ENCODE peak calls at places on chromosomes 1 and 21, in five cellular contexts. P is neural crest cell, O is HFFc6, I is BE2C, H is endodermal cell. C is an unnamed sample.
A peak's percentile ranks its signal among the peaks of the same experiment; 100 is the strongest.

GRCh38 chr21:44370027-44370735 is 16.8 kb downstream of the TRPM2 start:
- DNase-seq in P (peak; percentile 45), O (peak; percentile 9), I (peak; percentile 36), H (peak; percentile 88), C (peak; percentile 62)

GRCh38 chr1:153538315-153538821 is 2.4 kb downstream of the S100A5 start:
- DNase-seq in P (no peak), O (peak; percentile 62), I (peak; percentile 82), H (peak; percentile 89), C (peak; percentile 49)

GRCh38 chr21:42983102-42983501 is 8.7 kb downstream of the PKNOX1 start:
- DNase-seq in P (no peak), O (no peak), I (no peak), H (no peak), C (no peak)

GRCh38 chr1:216815239-216815955 is 92.2 kb upstream of the ESRRG start:
- DNase-seq in P (no peak), O (no peak), I (no peak), H (no peak), C (peak; percentile 60)

GRCh38 chr1:55089683-55090082 is 50.3 kb downstream of the PCSK9 start:
- DNase-seq in P (no peak), O (peak; percentile 8), I (no peak), H (no peak), C (no peak)

GRCh38 chr21:32415451-32415850 is 2.9 kb downstream of the EVA1C start:
- DNase-seq in P (no peak), O (no peak), I (no peak), H (no peak), C (peak; percentile 60)

GRCh38 chr1:206856674-206857464 is 8.6 kb upstream of the IL20 start:
- DNase-seq in P (no peak), O (no peak), I (no peak), H (peak; percentile 64), C (no peak)

GRCh38 chr21:29148535-29148934 is 18.1 kb downstream of the MAP3K7CL start:
- DNase-seq in P (no peak), O (peak; percentile 64), I (no peak), H (no peak), C (no peak)

GRCh38 chr1:218865591-218865990 is 308.1 kb upstream of the LYPLAL1 start:
- DNase-seq in P (no peak), O (no peak), I (no peak), H (no peak), C (no peak)

GRCh38 chr1:56548566-56548965 is 30.8 kb downstream of the PLPP3 start:
- DNase-seq in P (no peak), O (no peak), I (no peak), H (no peak), C (no peak)

GRCh38 chr1:151418048-151418447 is 18.7 kb downstream of the PSMB4 start:
- DNase-seq in P (no peak), O (no peak), I (no peak), H (no peak), C (no peak)

GRCh38 chr1:211741116-211741515 is 65.7 kb upstream of the NEK2 start:
- DNase-seq in P (no peak), O (no peak), I (no peak), H (peak; percentile 49), C (no peak)

GRCh38 chr1:225774276-225775147 is 3.1 kb upstream of the SRP9 start:
- DNase-seq in P (no peak), O (no peak), I (no peak), H (no peak), C (no peak)

GRCh38 chr1:151061012-151061401 is 810 bp downstream of the MLLT11 start:
- DNase-seq in P (no peak), O (no peak), I (peak; percentile 66), H (peak; percentile 62), C (peak; percentile 64)

GRCh38 chr1:94707321-94708298 is 112.5 kb upstream of the SLC44A3 start:
- DNase-seq in P (no peak), O (no peak), I (no peak), H (peak; percentile 45), C (no peak)

GRCh38 chr1:223116950-223117349 is 26.1 kb downstream of the TLR5 start:
- DNase-seq in P (no peak), O (no peak), I (no peak), H (no peak), C (no peak)

GRCh38 chr1:3677411-3677944 is 25.2 kb downstream of the TP73 start:
- DNase-seq in P (no peak), O (no peak), I (no peak), H (no peak), C (peak; percentile 5)

GRCh38 chr1:3675436-3675835 is 23.1 kb downstream of the TP73 start:
- DNase-seq in P (no peak), O (no peak), I (no peak), H (peak; percentile 66), C (peak; percentile 19)

GRCh38 chr1:3679098-3679555 is 26.8 kb downstream of the TP73 start:
- DNase-seq in P (no peak), O (no peak), I (no peak), H (no peak), C (no peak)

GRCh38 chr1:3678361-3679097 is 26.2 kb downstream of the TP73 start:
- DNase-seq in P (no peak), O (no peak), I (no peak), H (peak; percentile 87), C (peak; percentile 17)

DNA sequence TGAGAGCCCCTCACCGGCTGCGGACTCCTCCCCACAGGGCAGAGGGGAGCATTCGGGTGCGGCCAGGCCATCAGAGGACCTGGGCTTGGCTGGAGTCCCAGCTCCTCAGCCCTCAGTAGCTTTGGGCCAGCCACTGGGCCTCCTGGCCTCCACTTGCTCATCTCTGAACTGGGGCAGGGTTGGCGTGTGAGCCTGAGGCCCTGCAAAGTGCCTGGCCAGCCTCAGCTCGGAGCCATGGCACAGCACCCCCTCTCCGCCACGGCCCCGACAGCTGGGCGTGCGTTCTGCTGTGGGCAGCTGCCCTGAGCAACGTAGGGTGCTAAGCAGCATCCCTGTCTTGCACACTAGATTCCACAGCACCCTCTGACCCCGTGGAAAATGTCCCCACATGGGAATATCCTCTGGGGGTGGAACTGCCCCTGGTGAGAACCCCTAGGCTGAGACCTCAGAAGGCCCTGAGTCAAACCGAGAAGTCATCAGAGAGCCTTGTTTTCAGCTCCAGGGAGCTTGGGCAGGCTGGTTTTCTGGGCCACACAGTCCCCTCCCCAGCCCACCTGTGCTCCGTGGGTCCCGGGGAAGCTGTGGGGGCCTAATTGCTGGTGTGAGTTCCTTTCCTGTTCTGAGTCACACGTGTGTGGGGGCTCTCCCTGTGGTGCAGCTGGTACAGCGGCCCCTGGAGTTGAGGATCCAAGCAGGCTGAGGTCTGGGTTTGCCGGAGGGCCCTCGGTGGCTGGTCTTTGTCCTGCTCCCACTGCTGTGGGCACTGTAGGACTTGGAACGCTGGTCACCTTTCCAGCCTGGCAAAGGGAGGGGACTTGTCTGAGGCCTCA is 24.5 kb downstream of the TP73 start:
- DNase-seq in P (no peak), O (no peak), I (no peak), H (no peak), C (peak; percentile 19)
- TF ChIP-seq CTCF in P (no peak), O (no peak), I (no peak), H (no peak), C (no peak)

DNA sequence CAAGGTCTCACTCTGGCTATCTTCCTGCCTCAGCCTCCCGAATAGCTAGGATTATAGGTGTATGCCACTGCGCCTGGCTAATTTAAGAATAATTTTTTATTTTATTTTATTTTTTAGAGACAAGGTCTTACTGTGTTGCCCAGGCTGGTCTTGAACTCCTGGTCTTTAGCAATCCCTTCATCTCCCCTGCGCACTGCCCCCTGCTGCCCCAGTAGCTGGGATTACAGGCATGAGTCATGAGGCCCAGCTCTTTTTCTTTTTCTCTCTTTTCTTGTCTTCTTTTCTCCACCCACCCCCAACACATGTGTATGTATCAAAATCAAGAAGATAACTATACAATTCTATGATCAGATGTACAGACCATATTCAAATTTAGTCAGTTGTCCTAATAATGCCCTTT is 87.2 kb downstream of the PEX14 start:
- DNase-seq in P (no peak), O (no peak), I (no peak), H (peak; percentile 63), C (no peak)
- TF ChIP-seq CTCF in P (peak; percentile 26), O (peak; percentile 59), I (no peak), H (peak; percentile 62), C (no peak)

DNA sequence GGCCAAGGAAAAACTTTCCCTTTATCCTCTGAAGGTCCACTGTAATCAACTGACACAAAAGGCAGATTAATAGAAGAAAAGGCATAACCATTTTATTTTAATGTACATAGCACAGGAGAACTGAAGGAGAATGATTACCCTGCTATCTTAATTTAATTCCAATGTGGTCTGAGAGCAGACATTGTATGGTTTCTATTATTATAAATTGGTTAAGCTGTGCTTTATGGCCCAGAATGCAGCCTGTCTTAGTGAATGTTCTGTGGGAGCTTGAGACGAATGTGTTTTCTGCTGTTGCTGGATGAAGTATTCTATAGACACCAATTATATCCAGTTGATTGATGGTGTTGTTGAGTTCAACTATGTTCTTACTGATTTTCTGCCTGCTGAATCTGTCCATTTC is 25.0 kb upstream of the SLC2A1 start:
- DNase-seq in P (no peak), O (no peak), I (peak; percentile 27), H (no peak), C (no peak)
- TF ChIP-seq CTCF in P (no peak), O (no peak), I (no peak), H (no peak), C (no peak)

GRCh38 chr1:11470912-11471311 is 8.0 kb upstream of the DISP3 start:
- DNase-seq in P (no peak), O (no peak), I (no peak), H (no peak), C (no peak)
- TF ChIP-seq CTCF in P (no peak), O (no peak), I (no peak), H (no peak), C (no peak)

GRCh38 chr1:196609114-196609737 is 986 bp upstream of the KCNT2 start:
- DNase-seq in P (no peak), O (no peak), I (peak; percentile 71), H (peak; percentile 86), C (peak; percentile 57)
- TF ChIP-seq CTCF in P (peak; percentile 49), O (no peak), I (peak; percentile 41), H (peak; percentile 67), C (peak; percentile 28)